ENCODE peak calls at places on chromosome 20, in nine cellular contexts. N, J, I, E, Y, V, H, K and L are unnamed samples.

GRCh38 chr20:60219984-60220540 is 261.8 kb downstream of the CDH26 start:
- DNase-seq in K (no peak), H (no peak), Y (no peak), V (no peak), E (no peak), J (no peak), I (no peak), N (peak), L (no peak)

GRCh38 chr20:17059465-17059864 is 167.4 kb upstream of the PCSK2 start:
- DNase-seq in Y (no peak), K (peak), H (no peak), E (peak), J (no peak), I (no peak), N (no peak), V (no peak), L (no peak)

GRCh38 chr20:37319120-37319717 is 26.7 kb upstream of the SRC start:
- DNase-seq in Y (peak), N (no peak), J (no peak), K (peak), E (no peak), V (peak), H (no peak), I (no peak), L (no peak)

GRCh38 chr20:40798066-40798465 is 109.0 kb upstream of the MAFB start:
- DNase-seq in N (no peak), I (no peak), V (no peak), J (no peak), K (no peak), E (no peak), H (no peak), Y (no peak), L (no peak)

GRCh38 chr20:34768105-34768504 is 57.3 kb downstream of the NCOA6 start:
- DNase-seq in N (peak), Y (no peak), I (no peak), H (no peak), E (no peak), K (no peak), J (no peak), V (no peak), L (no peak)

GRCh38 chr20:40307937-40308478 is 381.0 kb downstream of the MAFB start:
- DNase-seq in H (no peak), V (no peak), Y (no peak), E (no peak), K (no peak), I (no peak), N (no peak), J (no peak), L (no peak)

GRCh38 chr20:18057994-18058349 is 256 bp upstream of the OVOL2 start:
- DNase-seq in Y (no peak), E (no peak), N (no peak), J (no peak), K (no peak), H (no peak), I (no peak), V (no peak), L (no peak)

GRCh38 chr20:63877755-63878470 is 12.8 kb downstream of the TPD52L2 start:
- DNase-seq in N (no peak), I (no peak), H (no peak), K (no peak), V (no peak), Y (no peak), E (no peak), J (no peak), L (no peak)

GRCh38 chr20:35467339-35468224 is 12.2 kb downstream of the CEP250 start:
- DNase-seq in E (peak), N (peak), V (peak), Y (peak), K (no peak), H (no peak), I (no peak), J (no peak), L (no peak)

GRCh38 chr20:41352106-41352505 is 11.5 kb downstream of the LPIN3 start:
- DNase-seq in Y (no peak), N (no peak), V (no peak), E (no peak), H (no peak), K (no peak), I (no peak), J (no peak), L (no peak)

GRCh38 chr20:57450931-57451330 is 59.7 kb downstream of the RBM38 start:
- DNase-seq in Y (no peak), E (no peak), V (no peak), J (no peak), K (no peak), I (no peak), H (no peak), N (no peak), L (no peak)

GRCh38 chr20:36491901-36492617 is 49.3 kb upstream of the MYL9 start:
- DNase-seq in V (no peak), H (peak), K (peak), I (no peak), J (peak), N (no peak), E (no peak), Y (no peak), L (peak)

GRCh38 chr20:18057106-18057993 is at the start of gene OVOL2:
- DNase-seq in K (peak), E (no peak), V (no peak), I (no peak), J (peak), N (no peak), H (no peak), Y (peak), L (no peak)

GRCh38 chr20:38840053-38840893 is 34.8 kb downstream of the PPP1R16B start:
- DNase-seq in H (peak), Y (no peak), K (no peak), V (no peak), E (no peak), N (no peak), I (no peak), J (no peak), L (no peak)

GRCh38 chr20:50546729-50547314 is 36.6 kb downstream of the PTPN1 start:
- DNase-seq in E (no peak), V (no peak), H (peak), Y (no peak), K (no peak), N (no peak), J (no peak), I (no peak), L (no peak)

GRCh38 chr20:61330441-61330840 is 78.4 kb downstream of the CDH4 start:
- DNase-seq in N (no peak), Y (no peak), K (no peak), V (no peak), J (no peak), I (no peak), H (no peak), E (no peak), L (no peak)

GRCh38 chr20:19926581-19926980 is 90.6 kb upstream of the NAA20 start:
- DNase-seq in N (no peak), V (no peak), E (no peak), I (no peak), J (no peak), K (no peak), Y (no peak), H (no peak), L (no peak)

GRCh38 chr20:38242848-38243449 is 17.6 kb downstream of the KIAA1755 start:
- DNase-seq in E (no peak), J (no peak), Y (peak), V (no peak), H (no peak), K (peak), N (no peak), I (no peak), L (peak)

GRCh38 chr20:20205862-20206236 is 153.5 kb downstream of the CFAP61 start:
- DNase-seq in N (no peak), J (no peak), E (no peak), Y (no peak), V (no peak), H (no peak), K (no peak), I (no peak), L (no peak)

GRCh38 chr20:41531876-41532275 is 86.3 kb downstream of the CHD6 start:
- DNase-seq in N (no peak), I (no peak), K (no peak), Y (no peak), H (no peak), J (no peak), V (no peak), E (no peak), L (no peak)

GRCh38 chr20:39631557-39631956 is 669.4 kb downstream of the DHX35 start:
- DNase-seq in J (no peak), K (peak), I (no peak), V (no peak), H (no peak), N (no peak), Y (no peak), E (no peak), L (no peak)

GRCh38 chr20:52614036-52614863 is 357.9 kb upstream of the TSHZ2 start:
- DNase-seq in E (no peak), J (no peak), Y (no peak), V (no peak), N (no peak), H (no peak), I (no peak), K (no peak), L (no peak)

GRCh38 chr20:23048283-23049200 is 930 bp downstream of the THBD start:
- DNase-seq in J (peak), I (peak), H (peak), Y (no peak), E (peak), V (no peak), K (peak), N (peak), L (no peak)

GRCh38 chr20:37596890-37597539 is 69.3 kb upstream of the BLCAP start:
- DNase-seq in N (no peak), J (no peak), I (no peak), H (no peak), V (no peak), E (no peak), K (no peak), Y (no peak), L (no peak)

GRCh38 chr20:692044-692443 is 16.4 kb upstream of the SCRT2 start:
- DNase-seq in J (no peak), V (no peak), K (no peak), H (no peak), Y (peak), I (no peak), N (no peak), E (no peak), L (no peak)

GRCh38 chr20:251352-251751 is 6.2 kb upstream of the DEFB132 start:
- DNase-seq in K (no peak), N (no peak), H (no peak), J (no peak), Y (no peak), V (no peak), I (no peak), E (no peak), L (peak)

GRCh38 chr20:46578745-46579144 is 28.3 kb upstream of the OCSTAMP start:
- DNase-seq in J (no peak), H (no peak), V (no peak), Y (no peak), E (no peak), N (no peak), I (no peak), K (no peak), L (no peak)

GRCh38 chr20:46243707-46244628 is 64.3 kb downstream of the CDH22 start:
- DNase-seq in N (no peak), H (no peak), E (no peak), I (no peak), V (no peak), Y (no peak), K (peak), J (no peak), L (no peak)

GRCh38 chr20:33273117-33273851 is 9.7 kb upstream of the BPIFB1 start:
- DNase-seq in N (no peak), I (no peak), Y (peak), V (no peak), K (no peak), E (no peak), H (no peak), J (no peak), L (no peak)

GRCh38 chr20:58439974-58440767 is 51.1 kb downstream of the VAPB start:
- DNase-seq in N (no peak), I (no peak), H (no peak), Y (no peak), E (no peak), J (no peak), K (no peak), V (no peak), L (no peak)

GRCh38 chr20:62015445-62016288 is 50.0 kb downstream of the TAF4 start:
- DNase-seq in Y (no peak), H (no peak), E (no peak), J (no peak), V (peak), I (no peak), K (no peak), N (no peak), L (no peak)

GRCh38 chr20:12068146-12068545 is 150.5 kb downstream of the BTBD3 start:
- DNase-seq in J (no peak), H (no peak), E (no peak), K (no peak), I (no peak), Y (no peak), V (no peak), N (no peak), L (no peak)

GRCh38 chr20:41293269-41294037 is 24.1 kb downstream of the ZHX3 start:
- DNase-seq in I (peak), E (no peak), K (no peak), N (peak), V (no peak), Y (no peak), J (no peak), H (no peak), L (no peak)

GRCh38 chr20:39107741-39108140 is 145.6 kb downstream of the DHX35 start:
- DNase-seq in Y (peak), H (no peak), K (no peak), I (no peak), N (no peak), J (no peak), V (no peak), E (no peak), L (no peak)

GRCh38 chr20:59207742-59208357 is 44.2 kb downstream of the ZNF831 start:
- DNase-seq in E (no peak), V (no peak), Y (no peak), H (peak), K (peak), N (peak), I (no peak), J (peak), L (peak)

GRCh38 chr20:64115171-64115911 is 8.0 kb upstream of the NPBWR2 start:
- DNase-seq in N (no peak), I (no peak), J (no peak), V (no peak), H (no peak), K (no peak), Y (peak), E (no peak), L (no peak)

GRCh38 chr20:34110025-34111013 is 1.7 kb downstream of the EIF2S2 start:
- DNase-seq in N (peak), I (no peak), K (no peak), H (peak), V (no peak), E (no peak), J (no peak), Y (no peak), L (no peak)

GRCh38 chr20:58891686-58892125 is 39.2 kb downstream of the GNAS start:
- DNase-seq in K (peak), E (no peak), I (no peak), N (peak), V (peak), H (no peak), J (peak), Y (no peak), L (peak)

GRCh38 chr20:52494244-52494643 is 302.7 kb upstream of the ZFP64 start:
- DNase-seq in J (no peak), H (no peak), E (peak), V (no peak), K (peak), N (peak), Y (peak), I (no peak), L (no peak)

GRCh38 chr20:54454982-54455381 is 20.4 kb upstream of the DOK5 start:
- DNase-seq in E (no peak), H (no peak), J (no peak), Y (no peak), K (no peak), V (no peak), I (no peak), N (no peak), L (no peak)

GRCh38 chr20:54458219-54458618 is 17.2 kb upstream of the DOK5 start:
- DNase-seq in E (no peak), K (no peak), I (no peak), V (no peak), N (no peak), J (no peak), H (no peak), Y (no peak), L (no peak)

GRCh38 chr20:54456423-54456822 is 19.0 kb upstream of the DOK5 start:
- DNase-seq in H (no peak), I (no peak), K (no peak), J (no peak), V (no peak), Y (peak), N (no peak), E (no peak), L (no peak)

GRCh38 chr20:54456972-54457371 is 18.4 kb upstream of the DOK5 start:
- DNase-seq in E (no peak), N (no peak), K (no peak), H (no peak), I (no peak), Y (no peak), V (no peak), J (no peak), L (no peak)

DNA sequence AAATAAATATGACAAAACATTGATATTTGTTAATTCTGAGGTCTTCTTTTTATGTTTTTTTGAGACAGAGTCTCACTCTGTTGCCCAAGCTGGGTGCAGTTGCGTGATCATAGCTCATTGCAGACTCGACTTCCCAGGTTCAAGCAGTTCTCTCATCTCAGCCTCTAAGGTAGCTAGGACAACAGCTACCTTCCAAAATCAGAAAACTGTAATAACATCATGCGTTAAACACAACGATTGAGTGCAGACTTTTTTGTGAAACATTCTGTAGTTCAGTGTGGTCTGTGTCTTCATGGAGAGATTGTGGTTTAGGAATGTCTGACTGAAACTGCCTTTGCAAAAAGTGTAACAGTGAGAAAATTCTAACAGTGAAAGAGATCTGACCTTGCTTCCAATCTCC is 16.1 kb upstream of the DOK5 start:
- DNase-seq in Y (no peak), N (no peak), E (no peak), J (no peak), I (no peak), V (no peak), H (no peak), K (no peak), L (no peak)
- H3K4me3 ChIP-seq in Y (no peak), N (no peak), E (no peak), J (no peak), I (no peak), V (no peak), H (no peak), K (no peak), L (no peak)

GRCh38 chr20:10741060-10741459 is 67.3 kb upstream of the JAG1 start:
- DNase-seq in N (peak), K (peak), I (no peak), E (no peak), V (no peak), J (no peak), Y (peak), H (no peak), L (no peak)
- H3K4me3 ChIP-seq in N (no peak), K (no peak), I (peak), E (no peak), V (no peak), J (no peak), Y (no peak), H (no peak), L (no peak)

DNA sequence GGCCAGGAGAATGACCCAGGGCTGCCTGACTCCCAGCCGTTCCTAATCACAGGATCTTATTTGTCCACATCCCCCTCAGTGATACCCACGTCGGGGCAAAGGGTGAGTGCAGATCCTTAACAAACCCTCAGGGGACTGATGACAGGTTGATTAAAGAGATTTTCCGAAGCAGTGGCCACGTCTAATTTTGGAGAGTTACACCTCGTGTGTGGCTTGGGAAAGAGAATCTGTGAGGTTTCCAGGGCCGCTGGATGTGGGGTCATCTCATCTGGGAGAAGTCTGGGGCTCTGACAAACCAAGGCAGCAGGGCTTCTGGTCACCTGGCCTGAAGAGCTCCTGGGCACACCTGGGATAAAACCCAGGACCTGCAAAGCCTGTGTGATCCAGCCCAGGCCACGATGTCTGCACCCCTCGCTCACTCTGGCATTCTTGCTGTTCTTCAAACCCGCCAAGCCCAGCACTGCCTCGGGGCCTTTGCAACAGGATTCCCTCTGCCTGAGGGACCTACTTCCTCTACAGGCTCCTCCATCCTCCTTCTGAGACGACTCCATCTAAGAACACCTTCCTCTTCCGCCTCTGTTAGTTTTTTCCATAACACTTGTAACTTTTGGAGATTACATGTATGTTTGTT is 4.7 kb downstream of the JPH2 start:
- DNase-seq in Y (peak), J (no peak), K (no peak), V (no peak), H (no peak), N (no peak), I (no peak), E (no peak), L (no peak)
- H3K4me3 ChIP-seq in Y (peak), J (no peak), K (no peak), V (no peak), H (no peak), N (no peak), I (peak), E (no peak), L (no peak)

GRCh38 chr20:25750220-25750764 is 53.6 kb upstream of the ZNF337 start:
- DNase-seq in V (no peak), I (no peak), E (no peak), N (no peak), J (no peak), H (no peak), K (no peak), Y (no peak), L (no peak)
- H3K4me3 ChIP-seq in V (peak), I (peak), E (peak), N (peak), J (no peak), H (peak), K (peak), Y (peak), L (no peak)

DNA sequence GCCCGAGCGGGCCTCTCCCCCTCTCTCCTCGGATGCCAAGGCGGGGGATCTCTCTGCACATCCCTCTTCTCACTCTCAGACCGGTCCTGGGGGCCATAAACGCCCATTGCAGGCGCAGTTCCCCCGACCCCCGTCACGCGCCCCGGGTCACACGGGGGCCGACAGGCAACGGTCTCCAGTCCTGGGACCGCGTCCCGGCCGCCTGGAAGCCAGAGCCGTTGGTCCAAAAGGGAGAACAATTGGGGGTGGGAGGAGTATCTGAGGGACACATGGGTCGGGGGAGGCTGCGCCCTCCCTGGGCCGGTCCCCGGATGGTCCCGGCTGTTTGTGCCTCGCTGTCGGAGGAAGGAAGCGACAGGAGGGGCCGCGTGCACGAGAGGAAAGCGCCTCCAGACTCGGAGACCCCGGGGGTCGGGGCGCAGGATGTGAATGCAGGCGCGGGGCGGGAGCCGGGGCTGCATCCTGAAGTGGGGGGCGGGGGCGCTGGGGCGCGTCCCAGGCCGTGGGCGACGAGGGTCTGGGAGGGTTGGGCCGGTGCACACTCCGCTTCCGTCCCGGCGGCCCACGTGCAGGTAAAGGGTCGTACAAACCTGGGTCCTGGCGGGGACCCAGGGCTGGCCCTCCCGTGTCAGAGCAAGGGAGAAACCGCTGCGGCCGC is 903 bp downstream of the SLC4A11 start:
- DNase-seq in J (no peak), H (no peak), Y (no peak), E (no peak), I (no peak), N (no peak), V (no peak), K (no peak), L (no peak)
- H3K4me3 ChIP-seq in J (no peak), H (peak), Y (peak), E (peak), I (peak), N (peak), V (peak), K (peak), L (peak)